ENCODE peak calls at places on chromosomes 7 and 10, in seven cellular contexts. R is psoas muscle; Y is H9; T is stimulated activated naive B cell treated with anti-CD40 and anti-IgM and Interleukin-4, amounts not matched to agents 10 μg/mL and 1 μg/mL and 100 μg/mL, for 72 hours; H is tibial artery; E is activated effector memory CD4-positive, alpha-beta T cell treated with anti-CD3 and anti-CD28 coated beads, Interleukin-2, amount 50 U/mL, for 16 hours; Z is NCI-H1092 treated with DMSO at 0.1 percent for 48 hours. O is an unnamed sample.

GRCh38 chr7:41003031-41003925 is 699.6 kb downstream of the INHBA start:
- DNase-seq in Z (no peak), R (peak; percentile 34), T (peak; percentile 4), Y (peak; percentile 63), H (no peak), E (no peak), O (no peak)

GRCh38 chr7:99709838-99710541 is 25.0 kb downstream of the CYP3A7 start:
- DNase-seq in T (no peak), R (no peak), Y (no peak), E (no peak), H (no peak), Z (no peak), O (no peak)

GRCh38 chr10:46253076-46254006 is 33.5 kb upstream of the ANTXRL start:
- DNase-seq in Z (no peak), Y (no peak), H (no peak), E (peak; percentile 61), R (no peak), T (no peak), O (no peak)

GRCh38 chr10:103473261-103473671 is 5.8 kb downstream of the CALHM3 start:
- DNase-seq in T (no peak), Y (no peak), E (no peak), H (no peak), Z (no peak), R (no peak), O (peak; percentile 73)

GRCh38 chr10:98295907-98296306 is 27.9 kb upstream of the LOXL4 start:
- DNase-seq in H (no peak), T (no peak), E (no peak), R (no peak), Z (peak; percentile 1), Y (no peak), O (no peak)

GRCh38 chr7:39428221-39428620 is 138.0 kb upstream of the YAE1 start:
- DNase-seq in E (no peak), H (no peak), Y (no peak), R (no peak), Z (no peak), T (no peak), O (no peak)

GRCh38 chr10:88493676-88494483 is 89.2 kb downstream of the RNLS start:
- DNase-seq in E (no peak), H (no peak), Z (no peak), T (no peak), Y (no peak), R (no peak), O (no peak)

GRCh38 chr10:14329609-14330246 is 996 bp downstream of the FRMD4A start:
- DNase-seq in R (no peak), H (no peak), Y (peak; percentile 59), Z (no peak), E (no peak), T (no peak), O (peak; percentile 64)

GRCh38 chr7:22842383-22842903 is 19.8 kb upstream of the TOMM7 start:
- DNase-seq in T (no peak), Y (no peak), Z (no peak), E (no peak), H (no peak), R (peak; percentile 26), O (no peak)

GRCh38 chr7:158407581-158408331 is 179.9 kb downstream of the PTPRN2 start:
- DNase-seq in R (no peak), T (no peak), E (peak; percentile 42), H (no peak), Z (peak; percentile 36), Y (no peak), O (peak; percentile 54)

GRCh38 chr10:1183033-1183396 is 126.8 kb downstream of the WDR37 start:
- DNase-seq in Z (no peak), H (no peak), T (no peak), R (no peak), Y (no peak), E (peak; percentile 47), O (no peak)

GRCh38 chr7:90655566-90655965 is 59.4 kb downstream of the CDK14 start:
- DNase-seq in E (no peak), Y (no peak), Z (no peak), T (no peak), R (no peak), H (no peak), O (no peak)

GRCh38 chr10:113493943-113494342 is 58.9 kb upstream of the HABP2 start:
- DNase-seq in R (no peak), H (no peak), T (no peak), Z (no peak), E (no peak), Y (no peak), O (no peak)

GRCh38 chr10:114899982-114900381 is 38.0 kb upstream of the TRUB1 start:
- DNase-seq in R (no peak), Y (no peak), E (no peak), Z (no peak), T (no peak), H (no peak), O (no peak)

GRCh38 chr10:87092861-87093460 is 1.7 kb downstream of the GLUD1 start:
- DNase-seq in Y (peak; percentile 40), R (no peak), H (no peak), E (peak; percentile 71), T (no peak), Z (no peak), O (no peak)

GRCh38 chr7:78939669-78940068 is 513.8 kb downstream of the MAGI2 start:
- DNase-seq in R (no peak), E (no peak), T (no peak), Z (no peak), H (no peak), Y (no peak), O (no peak)

GRCh38 chr7:151700621-151701185 is 176.2 kb downstream of the PRKAG2 start:
- DNase-seq in T (no peak), H (no peak), R (no peak), E (no peak), Y (no peak), Z (no peak), O (no peak)

GRCh38 chr7:25456467-25457171 is 228.3 kb upstream of the NPVF start:
- DNase-seq in E (no peak), T (no peak), Y (no peak), Z (peak; percentile 34), R (no peak), H (peak; percentile 71), O (no peak)

GRCh38 chr10:100653957-100654834 is 91.2 kb upstream of the PAX2 start:
- DNase-seq in T (no peak), E (peak; percentile 69), R (no peak), Y (peak; percentile 66), Z (no peak), H (no peak), O (no peak)

GRCh38 chr10:114544045-114544659 is 113.9 kb downstream of the ABLIM1 start:
- DNase-seq in H (no peak), Y (no peak), Z (no peak), T (peak; percentile 67), E (peak; percentile 85), R (no peak), O (no peak)

GRCh38 chr7:53035499-53036412 is at the start of gene POM121L12:
- DNase-seq in T (no peak), Y (no peak), E (no peak), R (no peak), Z (no peak), H (no peak), O (no peak)

GRCh38 chr10:60312818-60313588 is 76.7 kb downstream of the ANK3 start:
- DNase-seq in Z (no peak), R (no peak), H (no peak), E (no peak), Y (no peak), T (no peak), O (no peak)

GRCh38 chr7:3239291-3239691 is 61.8 kb upstream of the SDK1 start:
- DNase-seq in E (no peak), Y (no peak), H (no peak), T (no peak), R (no peak), Z (no peak), O (no peak)

GRCh38 chr7:24172859-24173258 is 111.1 kb upstream of the NPY start:
- DNase-seq in T (no peak), Y (no peak), R (no peak), E (no peak), Z (no peak), H (no peak), O (no peak)

GRCh38 chr10:79229081-79229541 is 118.2 kb upstream of the PPIF start:
- DNase-seq in E (no peak), Z (no peak), R (no peak), H (no peak), Y (peak; percentile 59), T (no peak), O (no peak)

GRCh38 chr10:44364566-44364965 is 20.3 kb downstream of the CXCL12 start:
- DNase-seq in Y (no peak), T (no peak), Z (no peak), H (no peak), R (no peak), E (no peak), O (no peak)

GRCh38 chr10:22481106-22481505 is 135.8 kb downstream of the SPAG6 start:
- DNase-seq in R (no peak), Z (no peak), Y (no peak), T (no peak), H (no peak), E (no peak), O (no peak)

GRCh38 chr10:110901954-110902819 is 16.8 kb downstream of the BBIP1 start:
- DNase-seq in E (peak; percentile 72), T (no peak), Y (no peak), Z (no peak), H (no peak), R (no peak), O (no peak)

GRCh38 chr7:116929021-116929420 is 24.3 kb upstream of the ST7 start:
- DNase-seq in H (no peak), Y (no peak), E (no peak), Z (no peak), T (no peak), R (no peak), O (no peak)

GRCh38 chr7:73894851-73895441 is 34.0 kb downstream of the TMEM270 start:
- DNase-seq in Z (no peak), R (peak; percentile 94), T (no peak), H (peak; percentile 95), Y (no peak), E (no peak), O (no peak)

GRCh38 chr10:33335800-33336605 is 1.5 kb upstream of the NRP1 start:
- DNase-seq in E (peak; percentile 62), Z (peak; percentile 11), R (peak; percentile 75), T (no peak), H (peak; percentile 53), Y (peak; percentile 49), O (peak; percentile 53)

GRCh38 chr10:126921974-126922525 is 16.8 kb downstream of the DOCK1 start:
- DNase-seq in H (peak; percentile 44), T (no peak), Y (no peak), E (no peak), R (no peak), Z (no peak), O (no peak)

GRCh38 chr7:26423436-26423835 is 131.8 kb downstream of the SNX10 start:
- DNase-seq in Y (no peak), H (no peak), T (no peak), E (no peak), R (no peak), Z (no peak), O (no peak)

GRCh38 chr10:99329891-99330674 is 927 bp downstream of the CNNM1 start:
- DNase-seq in E (no peak), T (no peak), Z (peak; percentile 49), Y (peak; percentile 51), R (no peak), H (no peak), O (peak; percentile 80)

GRCh38 chr10:32379314-32379949 is 32.5 kb upstream of the EPC1 start:
- DNase-seq in Z (peak; percentile 94), Y (peak; percentile 36), E (no peak), R (no peak), H (no peak), T (no peak), O (no peak)

GRCh38 chr10:63465293-63466167 is at the start of gene JMJD1C:
- DNase-seq in Y (peak; percentile 89), E (peak; percentile 85), R (peak; percentile 88), T (peak; percentile 75), Z (peak; percentile 78), H (peak; percentile 59), O (peak; percentile 96)